ENCODE peak calls at places on chromosomes 6 and 20, in eight cellular contexts. One of them, this sample, is unnamed.

GRCh38 chr20:3659492-3660261 is 3.5 kb downstream of the GFRA4 start:
- DNase-seq in BJ: no peak
- DNase-seq in cardiac fibroblast: no peak
- DNase-seq in astrocyte of the spinal cord: no peak
- DNase-seq in fibroblast of lung: no peak
- DNase-seq in CD8-positive, alpha-beta T cell: no peak
- DNase-seq in left lung: no peak
- DNase-seq in fibroblast of mammary gland: no peak
- DNase-seq in this sample: no peak

GRCh38 chr6:151822252-151823111 is 15.0 kb downstream of the ESR1 start:
- DNase-seq in BJ: no peak
- DNase-seq in cardiac fibroblast: no peak
- DNase-seq in astrocyte of the spinal cord: no peak
- DNase-seq in fibroblast of lung: no peak
- DNase-seq in CD8-positive, alpha-beta T cell: no peak
- DNase-seq in left lung: no peak
- DNase-seq in fibroblast of mammary gland: no peak
- DNase-seq in this sample: no peak

GRCh38 chr20:49674383-49675352 is 39.0 kb downstream of the B4GALT5 start:
- DNase-seq in BJ: no peak
- DNase-seq in cardiac fibroblast: peak; percentile 58
- DNase-seq in astrocyte of the spinal cord: peak; percentile 66
- DNase-seq in fibroblast of lung: peak; percentile 17
- DNase-seq in CD8-positive, alpha-beta T cell: no peak
- DNase-seq in left lung: no peak
- DNase-seq in fibroblast of mammary gland: peak; percentile 50
- DNase-seq in this sample: no peak

GRCh38 chr6:111662794-111663231 is 57.1 kb upstream of the TRAF3IP2 start:
- DNase-seq in BJ: no peak
- DNase-seq in cardiac fibroblast: peak; percentile 38
- DNase-seq in astrocyte of the spinal cord: peak; percentile 31
- DNase-seq in fibroblast of lung: peak; percentile 48
- DNase-seq in CD8-positive, alpha-beta T cell: no peak
- DNase-seq in left lung: no peak
- DNase-seq in fibroblast of mammary gland: peak; percentile 38
- DNase-seq in this sample: no peak

GRCh38 chr6:31366693-31367470 is 9.9 kb upstream of the HLA-B start:
- DNase-seq in BJ: peak; percentile 35
- DNase-seq in cardiac fibroblast: peak; percentile 88
- DNase-seq in astrocyte of the spinal cord: peak; percentile 84
- DNase-seq in fibroblast of lung: peak; percentile 83
- DNase-seq in CD8-positive, alpha-beta T cell: peak; percentile 90
- DNase-seq in left lung: peak; percentile 97
- DNase-seq in fibroblast of mammary gland: peak; percentile 87
- DNase-seq in this sample: peak; percentile 93

GRCh38 chr6:76026101-76026500 is 46.4 kb downstream of the IMPG1 start:
- DNase-seq in BJ: no peak
- DNase-seq in cardiac fibroblast: peak; percentile 2
- DNase-seq in astrocyte of the spinal cord: peak; percentile 7
- DNase-seq in fibroblast of lung: peak; percentile 3
- DNase-seq in CD8-positive, alpha-beta T cell: no peak
- DNase-seq in left lung: no peak
- DNase-seq in fibroblast of mammary gland: peak; percentile 2
- DNase-seq in this sample: no peak

GRCh38 chr20:14716251-14716650 is 378.8 kb upstream of the FLRT3 start:
- DNase-seq in BJ: no peak
- DNase-seq in cardiac fibroblast: no peak
- DNase-seq in astrocyte of the spinal cord: no peak
- DNase-seq in fibroblast of lung: no peak
- DNase-seq in CD8-positive, alpha-beta T cell: no peak
- DNase-seq in left lung: no peak
- DNase-seq in fibroblast of mammary gland: no peak
- DNase-seq in this sample: peak; percentile 2

GRCh38 chr6:67679566-67680296 is 955.4 kb upstream of the ADGRB3 start:
- DNase-seq in BJ: no peak
- DNase-seq in cardiac fibroblast: no peak
- DNase-seq in astrocyte of the spinal cord: peak; percentile 34
- DNase-seq in fibroblast of lung: no peak
- DNase-seq in CD8-positive, alpha-beta T cell: no peak
- DNase-seq in left lung: no peak
- DNase-seq in fibroblast of mammary gland: no peak
- DNase-seq in this sample: no peak

GRCh38 chr6:55046869-55047422 is 127.4 kb upstream of the HCRTR2 start:
- DNase-seq in BJ: no peak
- DNase-seq in cardiac fibroblast: peak; percentile 2
- DNase-seq in astrocyte of the spinal cord: no peak
- DNase-seq in fibroblast of lung: peak; percentile 24
- DNase-seq in CD8-positive, alpha-beta T cell: no peak
- DNase-seq in left lung: no peak
- DNase-seq in fibroblast of mammary gland: no peak
- DNase-seq in this sample: no peak

GRCh38 chr6:44117397-44118128 is 9.7 kb downstream of the MRPL14 start:
- DNase-seq in BJ: no peak
- DNase-seq in cardiac fibroblast: no peak
- DNase-seq in astrocyte of the spinal cord: peak; percentile 9
- DNase-seq in fibroblast of lung: no peak
- DNase-seq in CD8-positive, alpha-beta T cell: no peak
- DNase-seq in left lung: no peak
- DNase-seq in fibroblast of mammary gland: no peak
- DNase-seq in this sample: no peak

GRCh38 chr6:16985484-16986284 is 116.2 kb upstream of the STMND1 start:
- DNase-seq in BJ: peak; percentile 98
- DNase-seq in cardiac fibroblast: peak; percentile 60
- DNase-seq in astrocyte of the spinal cord: peak; percentile 32
- DNase-seq in fibroblast of lung: peak; percentile 86
- DNase-seq in CD8-positive, alpha-beta T cell: no peak
- DNase-seq in left lung: no peak
- DNase-seq in fibroblast of mammary gland: peak; percentile 68
- DNase-seq in this sample: no peak

DNA sequence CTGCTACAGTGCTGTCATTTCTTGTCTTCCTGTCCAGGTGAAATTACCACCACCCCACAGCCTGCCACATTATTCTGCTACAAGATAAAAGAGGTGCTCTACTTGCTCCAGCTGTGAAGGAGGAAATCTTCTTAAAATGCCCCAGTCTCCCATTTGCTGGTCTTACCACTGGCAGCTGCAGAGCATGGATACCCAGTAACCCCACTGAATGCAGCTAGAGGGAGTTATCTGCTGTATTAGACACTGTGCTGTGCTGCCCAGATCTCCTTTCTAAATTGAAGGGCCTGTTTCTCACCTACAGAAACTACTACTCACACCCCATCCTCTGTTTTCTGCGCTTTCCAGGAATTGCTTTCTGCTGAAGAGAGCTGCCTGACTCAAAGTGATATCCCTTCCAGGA is 517.8 kb downstream of the PKHD1 start:
- DNase-seq in BJ: no peak
- DNase-seq in cardiac fibroblast: no peak
- DNase-seq in astrocyte of the spinal cord: no peak
- DNase-seq in fibroblast of lung: no peak
- DNase-seq in CD8-positive, alpha-beta T cell: no peak
- DNase-seq in left lung: no peak
- DNase-seq in fibroblast of mammary gland: no peak
- DNase-seq in this sample: no peak
- TF ChIP-seq CTCF in BJ: no peak
- TF ChIP-seq CTCF in cardiac fibroblast: no peak
- TF ChIP-seq CTCF in astrocyte of the spinal cord: no peak
- TF ChIP-seq CTCF in fibroblast of lung: no peak
- TF ChIP-seq CTCF in CD8-positive, alpha-beta T cell: no peak
- TF ChIP-seq CTCF in left lung: no peak
- TF ChIP-seq CTCF in fibroblast of mammary gland: no peak
- TF ChIP-seq CTCF in this sample: peak; percentile 21

GRCh38 chr20:45823949-45824835 is 2.9 kb downstream of the TNNC2 start:
- DNase-seq in BJ: no peak
- DNase-seq in cardiac fibroblast: peak; percentile 66
- DNase-seq in astrocyte of the spinal cord: peak; percentile 39
- DNase-seq in fibroblast of lung: peak; percentile 45
- DNase-seq in CD8-positive, alpha-beta T cell: peak; percentile 50
- DNase-seq in left lung: peak; percentile 81
- DNase-seq in fibroblast of mammary gland: peak; percentile 52
- DNase-seq in this sample: no peak
- TF ChIP-seq CTCF in BJ: peak; percentile 58
- TF ChIP-seq CTCF in cardiac fibroblast: peak; percentile 63
- TF ChIP-seq CTCF in astrocyte of the spinal cord: peak; percentile 64
- TF ChIP-seq CTCF in fibroblast of lung: peak; percentile 23
- TF ChIP-seq CTCF in CD8-positive, alpha-beta T cell: no peak
- TF ChIP-seq CTCF in left lung: peak; percentile 22
- TF ChIP-seq CTCF in fibroblast of mammary gland: peak; percentile 46
- TF ChIP-seq CTCF in this sample: peak; percentile 37

GRCh38 chr20:18388860-18389259 is 78.0 kb downstream of the DZANK1 start:
- DNase-seq in BJ: no peak
- DNase-seq in cardiac fibroblast: peak; percentile 62
- DNase-seq in astrocyte of the spinal cord: peak; percentile 84
- DNase-seq in fibroblast of lung: peak; percentile 51
- DNase-seq in CD8-positive, alpha-beta T cell: no peak
- DNase-seq in left lung: no peak
- DNase-seq in fibroblast of mammary gland: peak; percentile 59
- DNase-seq in this sample: no peak
- TF ChIP-seq CTCF in BJ: no peak
- TF ChIP-seq CTCF in cardiac fibroblast: no peak
- TF ChIP-seq CTCF in astrocyte of the spinal cord: no peak
- TF ChIP-seq CTCF in fibroblast of lung: no peak
- TF ChIP-seq CTCF in CD8-positive, alpha-beta T cell: no peak
- TF ChIP-seq CTCF in left lung: no peak
- TF ChIP-seq CTCF in fibroblast of mammary gland: no peak
- TF ChIP-seq CTCF in this sample: no peak

GRCh38 chr6:36804549-36804948 is 34.7 kb downstream of the CPNE5 start:
- DNase-seq in BJ: no peak
- DNase-seq in cardiac fibroblast: no peak
- DNase-seq in astrocyte of the spinal cord: no peak
- DNase-seq in fibroblast of lung: no peak
- DNase-seq in CD8-positive, alpha-beta T cell: no peak
- DNase-seq in left lung: no peak
- DNase-seq in fibroblast of mammary gland: no peak
- DNase-seq in this sample: no peak

GRCh38 chr6:36805107-36805797 is 34.0 kb downstream of the CPNE5 start:
- DNase-seq in BJ: no peak
- DNase-seq in cardiac fibroblast: no peak
- DNase-seq in astrocyte of the spinal cord: no peak
- DNase-seq in fibroblast of lung: no peak
- DNase-seq in CD8-positive, alpha-beta T cell: no peak
- DNase-seq in left lung: no peak
- DNase-seq in fibroblast of mammary gland: no peak
- DNase-seq in this sample: no peak

GRCh38 chr6:36803482-36803881 is 35.8 kb downstream of the CPNE5 start:
- DNase-seq in BJ: no peak
- DNase-seq in cardiac fibroblast: no peak
- DNase-seq in astrocyte of the spinal cord: no peak
- DNase-seq in fibroblast of lung: no peak
- DNase-seq in CD8-positive, alpha-beta T cell: no peak
- DNase-seq in left lung: no peak
- DNase-seq in fibroblast of mammary gland: no peak
- DNase-seq in this sample: no peak

GRCh38 chr6:36805917-36806316 is 33.3 kb downstream of the CPNE5 start:
- DNase-seq in BJ: no peak
- DNase-seq in cardiac fibroblast: no peak
- DNase-seq in astrocyte of the spinal cord: no peak
- DNase-seq in fibroblast of lung: no peak
- DNase-seq in CD8-positive, alpha-beta T cell: no peak
- DNase-seq in left lung: no peak
- DNase-seq in fibroblast of mammary gland: no peak
- DNase-seq in this sample: no peak

GRCh38 chr6:36803908-36804307 is 35.3 kb downstream of the CPNE5 start:
- DNase-seq in BJ: no peak
- DNase-seq in cardiac fibroblast: no peak
- DNase-seq in astrocyte of the spinal cord: no peak
- DNase-seq in fibroblast of lung: no peak
- DNase-seq in CD8-positive, alpha-beta T cell: no peak
- DNase-seq in left lung: no peak
- DNase-seq in fibroblast of mammary gland: no peak
- DNase-seq in this sample: no peak
- TF ChIP-seq CTCF in BJ: no peak
- TF ChIP-seq CTCF in cardiac fibroblast: no peak
- TF ChIP-seq CTCF in astrocyte of the spinal cord: no peak
- TF ChIP-seq CTCF in fibroblast of lung: no peak
- TF ChIP-seq CTCF in CD8-positive, alpha-beta T cell: no peak
- TF ChIP-seq CTCF in left lung: no peak
- TF ChIP-seq CTCF in fibroblast of mammary gland: no peak
- TF ChIP-seq CTCF in this sample: no peak

GRCh38 chr20:33042430-33042829 is 11.0 kb downstream of the BPIFB6 start:
- DNase-seq in BJ: no peak
- DNase-seq in cardiac fibroblast: no peak
- DNase-seq in astrocyte of the spinal cord: no peak
- DNase-seq in fibroblast of lung: no peak
- DNase-seq in CD8-positive, alpha-beta T cell: no peak
- DNase-seq in left lung: no peak
- DNase-seq in fibroblast of mammary gland: no peak
- DNase-seq in this sample: no peak
- TF ChIP-seq CTCF in BJ: no peak
- TF ChIP-seq CTCF in cardiac fibroblast: no peak
- TF ChIP-seq CTCF in astrocyte of the spinal cord: no peak
- TF ChIP-seq CTCF in fibroblast of lung: no peak
- TF ChIP-seq CTCF in CD8-positive, alpha-beta T cell: no peak
- TF ChIP-seq CTCF in left lung: no peak
- TF ChIP-seq CTCF in fibroblast of mammary gland: no peak
- TF ChIP-seq CTCF in this sample: no peak

GRCh38 chr20:47063407-47063806 is 168.8 kb downstream of the EYA2 start:
- DNase-seq in BJ: no peak
- DNase-seq in cardiac fibroblast: no peak
- DNase-seq in astrocyte of the spinal cord: no peak
- DNase-seq in fibroblast of lung: no peak
- DNase-seq in CD8-positive, alpha-beta T cell: no peak
- DNase-seq in left lung: no peak
- DNase-seq in fibroblast of mammary gland: no peak
- DNase-seq in this sample: no peak

GRCh38 chr20:47066484-47067270 is 172.0 kb downstream of the EYA2 start:
- DNase-seq in BJ: no peak
- DNase-seq in cardiac fibroblast: peak; percentile 2
- DNase-seq in astrocyte of the spinal cord: peak; percentile 54
- DNase-seq in fibroblast of lung: peak; percentile 67
- DNase-seq in CD8-positive, alpha-beta T cell: no peak
- DNase-seq in left lung: no peak
- DNase-seq in fibroblast of mammary gland: peak; percentile 24
- DNase-seq in this sample: no peak

GRCh38 chr20:47062226-47062880 is 167.7 kb downstream of the EYA2 start:
- DNase-seq in BJ: no peak
- DNase-seq in cardiac fibroblast: no peak
- DNase-seq in astrocyte of the spinal cord: no peak
- DNase-seq in fibroblast of lung: no peak
- DNase-seq in CD8-positive, alpha-beta T cell: no peak
- DNase-seq in left lung: no peak
- DNase-seq in fibroblast of mammary gland: no peak
- DNase-seq in this sample: no peak

GRCh38 chr20:47061549-47061948 is 166.9 kb downstream of the EYA2 start:
- DNase-seq in BJ: no peak
- DNase-seq in cardiac fibroblast: no peak
- DNase-seq in astrocyte of the spinal cord: no peak
- DNase-seq in fibroblast of lung: no peak
- DNase-seq in CD8-positive, alpha-beta T cell: no peak
- DNase-seq in left lung: no peak
- DNase-seq in fibroblast of mammary gland: peak; percentile 34
- DNase-seq in this sample: no peak

GRCh38 chr20:47063808-47064207 is 169.2 kb downstream of the EYA2 start:
- DNase-seq in BJ: no peak
- DNase-seq in cardiac fibroblast: no peak
- DNase-seq in astrocyte of the spinal cord: no peak
- DNase-seq in fibroblast of lung: no peak
- DNase-seq in CD8-positive, alpha-beta T cell: no peak
- DNase-seq in left lung: peak; percentile 35
- DNase-seq in fibroblast of mammary gland: no peak
- DNase-seq in this sample: no peak
- TF ChIP-seq CTCF in BJ: no peak
- TF ChIP-seq CTCF in cardiac fibroblast: no peak
- TF ChIP-seq CTCF in astrocyte of the spinal cord: no peak
- TF ChIP-seq CTCF in fibroblast of lung: no peak
- TF ChIP-seq CTCF in CD8-positive, alpha-beta T cell: no peak
- TF ChIP-seq CTCF in left lung: no peak
- TF ChIP-seq CTCF in fibroblast of mammary gland: no peak
- TF ChIP-seq CTCF in this sample: no peak

This sample was measured in neural crest cell.